ENCODE peak calls at places on chromosome 3, in seven cellular contexts. One of them, this sample, is unnamed.

GRCh38 chr3:52433328-52434060 is 11.4 kb downstream of the SEMA3G start:
- DNase-seq in psoas muscle: no peak
- DNase-seq in stomach: no peak
- DNase-seq in WTC11: no peak
- DNase-seq in heart left ventricle: peak; percentile 7
- DNase-seq in choroid plexus epithelial cell: no peak
- DNase-seq in PC-3: no peak
- DNase-seq in this sample: no peak

GRCh38 chr3:39141211-39141995 is 12.0 kb downstream of the CSRNP1 start:
- DNase-seq in psoas muscle: peak; percentile 66
- DNase-seq in stomach: peak; percentile 91
- DNase-seq in WTC11: no peak
- DNase-seq in heart left ventricle: no peak
- DNase-seq in choroid plexus epithelial cell: peak; percentile 60
- DNase-seq in PC-3: peak; percentile 93
- DNase-seq in this sample: no peak

GRCh38 chr3:28745904-28746617 is 397.4 kb upstream of the AZI2 start:
- DNase-seq in psoas muscle: no peak
- DNase-seq in stomach: no peak
- DNase-seq in WTC11: no peak
- DNase-seq in heart left ventricle: peak; percentile 26
- DNase-seq in choroid plexus epithelial cell: no peak
- DNase-seq in PC-3: no peak
- DNase-seq in this sample: no peak

GRCh38 chr3:69326821-69327433 is 59.0 kb downstream of the FRMD4B start:
- DNase-seq in psoas muscle: no peak
- DNase-seq in stomach: no peak
- DNase-seq in WTC11: no peak
- DNase-seq in heart left ventricle: peak; percentile 27
- DNase-seq in choroid plexus epithelial cell: peak; percentile 31
- DNase-seq in PC-3: no peak
- DNase-seq in this sample: peak; percentile 89

GRCh38 chr3:36166477-36166876 is 213.8 kb upstream of the STAC start:
- DNase-seq in psoas muscle: no peak
- DNase-seq in stomach: no peak
- DNase-seq in WTC11: no peak
- DNase-seq in heart left ventricle: no peak
- DNase-seq in choroid plexus epithelial cell: peak; percentile 21
- DNase-seq in PC-3: peak; percentile 97
- DNase-seq in this sample: no peak

GRCh38 chr3:50503504-50503903 is at the start of gene CACNA2D2:
- DNase-seq in psoas muscle: peak; percentile 84
- DNase-seq in stomach: peak; percentile 82
- DNase-seq in WTC11: peak; percentile 79
- DNase-seq in heart left ventricle: peak; percentile 60
- DNase-seq in choroid plexus epithelial cell: peak; percentile 11
- DNase-seq in PC-3: peak; percentile 54
- DNase-seq in this sample: peak; percentile 17

GRCh38 chr3:8980756-8981257 is 17.5 kb upstream of the RAD18 start:
- DNase-seq in psoas muscle: no peak
- DNase-seq in stomach: no peak
- DNase-seq in WTC11: no peak
- DNase-seq in heart left ventricle: no peak
- DNase-seq in choroid plexus epithelial cell: no peak
- DNase-seq in PC-3: no peak
- DNase-seq in this sample: no peak

GRCh38 chr3:40505599-40506462 is at the start of gene ZNF620:
- DNase-seq in psoas muscle: peak; percentile 86
- DNase-seq in stomach: peak; percentile 86
- DNase-seq in WTC11: peak; percentile 88
- DNase-seq in heart left ventricle: peak; percentile 82
- DNase-seq in choroid plexus epithelial cell: peak; percentile 53
- DNase-seq in PC-3: peak; percentile 69
- DNase-seq in this sample: peak; percentile 66

GRCh38 chr3:60384352-60384751 is 866.9 kb downstream of the FHIT start:
- DNase-seq in psoas muscle: no peak
- DNase-seq in stomach: no peak
- DNase-seq in WTC11: no peak
- DNase-seq in heart left ventricle: no peak
- DNase-seq in choroid plexus epithelial cell: peak; percentile 16
- DNase-seq in PC-3: peak; percentile 4
- DNase-seq in this sample: no peak

GRCh38 chr3:46876313-46877300 is 914 bp upstream of the PTH1R start:
- DNase-seq in psoas muscle: no peak
- DNase-seq in stomach: no peak
- DNase-seq in WTC11: no peak
- DNase-seq in heart left ventricle: no peak
- DNase-seq in choroid plexus epithelial cell: no peak
- DNase-seq in PC-3: no peak
- DNase-seq in this sample: no peak

GRCh38 chr3:136074546-136074945 is 109.0 kb downstream of the PPP2R3A start:
- DNase-seq in psoas muscle: no peak
- DNase-seq in stomach: no peak
- DNase-seq in WTC11: no peak
- DNase-seq in heart left ventricle: no peak
- DNase-seq in choroid plexus epithelial cell: no peak
- DNase-seq in PC-3: peak; percentile 8
- DNase-seq in this sample: no peak

GRCh38 chr3:138933981-138934691 is 12.8 kb downstream of the FOXL2 start:
- DNase-seq in psoas muscle: no peak
- DNase-seq in stomach: no peak
- DNase-seq in WTC11: peak; percentile 3
- DNase-seq in heart left ventricle: no peak
- DNase-seq in choroid plexus epithelial cell: no peak
- DNase-seq in PC-3: no peak
- DNase-seq in this sample: no peak

GRCh38 chr3:43503067-43503728 is 118.6 kb downstream of the ANO10 start:
- DNase-seq in psoas muscle: no peak
- DNase-seq in stomach: no peak
- DNase-seq in WTC11: no peak
- DNase-seq in heart left ventricle: no peak
- DNase-seq in choroid plexus epithelial cell: peak; percentile 71
- DNase-seq in PC-3: peak; percentile 77
- DNase-seq in this sample: peak; percentile 5

GRCh38 chr3:149353581-149354184 is 20.2 kb upstream of the TM4SF18 start:
- DNase-seq in psoas muscle: no peak
- DNase-seq in stomach: no peak
- DNase-seq in WTC11: no peak
- DNase-seq in heart left ventricle: no peak
- DNase-seq in choroid plexus epithelial cell: no peak
- DNase-seq in PC-3: no peak
- DNase-seq in this sample: no peak

GRCh38 chr3:28349397-28350000 is 875 bp upstream of the AZI2 start:
- DNase-seq in psoas muscle: no peak
- DNase-seq in stomach: no peak
- DNase-seq in WTC11: no peak
- DNase-seq in heart left ventricle: no peak
- DNase-seq in choroid plexus epithelial cell: peak; percentile 26
- DNase-seq in PC-3: peak; percentile 55
- DNase-seq in this sample: no peak

GRCh38 chr3:8884630-8885290 is 78.5 kb downstream of the RAD18 start:
- DNase-seq in psoas muscle: no peak
- DNase-seq in stomach: no peak
- DNase-seq in WTC11: no peak
- DNase-seq in heart left ventricle: no peak
- DNase-seq in choroid plexus epithelial cell: peak; percentile 18
- DNase-seq in PC-3: no peak
- DNase-seq in this sample: no peak

GRCh38 chr3:193772389-193772788 is 179.4 kb downstream of the OPA1 start:
- DNase-seq in psoas muscle: no peak
- DNase-seq in stomach: no peak
- DNase-seq in WTC11: no peak
- DNase-seq in heart left ventricle: no peak
- DNase-seq in choroid plexus epithelial cell: no peak
- DNase-seq in PC-3: no peak
- DNase-seq in this sample: no peak

GRCh38 chr3:160695906-160696305 is 18.9 kb downstream of the ARL14 start:
- DNase-seq in psoas muscle: no peak
- DNase-seq in stomach: no peak
- DNase-seq in WTC11: no peak
- DNase-seq in heart left ventricle: no peak
- DNase-seq in choroid plexus epithelial cell: no peak
- DNase-seq in PC-3: no peak
- DNase-seq in this sample: no peak

GRCh38 chr3:170130532-170130931 is 51.0 kb downstream of the PHC3 start:
- DNase-seq in psoas muscle: no peak
- DNase-seq in stomach: no peak
- DNase-seq in WTC11: no peak
- DNase-seq in heart left ventricle: no peak
- DNase-seq in choroid plexus epithelial cell: no peak
- DNase-seq in PC-3: no peak
- DNase-seq in this sample: no peak

DNA sequence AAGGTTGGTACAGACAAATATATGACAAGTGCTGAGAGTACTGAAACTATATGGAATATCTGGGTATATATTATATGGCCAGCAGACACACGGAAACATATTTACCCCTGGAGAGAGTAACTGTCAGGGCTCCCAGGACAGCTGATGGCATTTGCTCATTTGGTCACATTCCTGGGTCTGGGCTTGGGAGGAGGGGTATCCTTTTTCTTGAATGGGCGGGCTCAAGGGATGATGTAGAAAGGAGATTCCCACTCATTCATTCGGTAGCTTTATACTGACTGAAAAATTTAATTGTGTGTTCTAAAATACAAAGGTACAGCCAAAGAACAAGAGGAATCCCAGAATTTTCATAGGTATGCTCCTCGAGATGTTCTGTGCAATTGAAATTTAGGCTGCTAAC is 131.0 kb downstream of the KCNAB1 start:
- DNase-seq in psoas muscle: no peak
- DNase-seq in stomach: no peak
- DNase-seq in WTC11: no peak
- DNase-seq in heart left ventricle: no peak
- DNase-seq in choroid plexus epithelial cell: no peak
- DNase-seq in PC-3: no peak
- DNase-seq in this sample: no peak
- TF ChIP-seq CTCF in psoas muscle: no peak
- TF ChIP-seq CTCF in stomach: no peak
- TF ChIP-seq CTCF in WTC11: no peak
- TF ChIP-seq CTCF in heart left ventricle: no peak
- TF ChIP-seq CTCF in choroid plexus epithelial cell: no peak
- TF ChIP-seq CTCF in PC-3: no peak
- TF ChIP-seq CTCF in this sample: no peak

GRCh38 chr3:133374706-133375105 is 25.1 kb upstream of the BFSP2 start:
- DNase-seq in psoas muscle: no peak
- DNase-seq in stomach: no peak
- DNase-seq in WTC11: no peak
- DNase-seq in heart left ventricle: no peak
- DNase-seq in choroid plexus epithelial cell: peak; percentile 5
- DNase-seq in PC-3: no peak
- DNase-seq in this sample: no peak

GRCh38 chr3:133377396-133377795 is 22.5 kb upstream of the BFSP2 start:
- DNase-seq in psoas muscle: no peak
- DNase-seq in stomach: no peak
- DNase-seq in WTC11: no peak
- DNase-seq in heart left ventricle: no peak
- DNase-seq in choroid plexus epithelial cell: peak; percentile 82
- DNase-seq in PC-3: peak; percentile 50
- DNase-seq in this sample: peak; percentile 47

GRCh38 chr3:133379926-133380325 is 19.9 kb upstream of the BFSP2 start:
- DNase-seq in psoas muscle: no peak
- DNase-seq in stomach: no peak
- DNase-seq in WTC11: no peak
- DNase-seq in heart left ventricle: no peak
- DNase-seq in choroid plexus epithelial cell: no peak
- DNase-seq in PC-3: no peak
- DNase-seq in this sample: no peak

GRCh38 chr3:133380481-133381225 is 19.2 kb upstream of the BFSP2 start:
- DNase-seq in psoas muscle: no peak
- DNase-seq in stomach: no peak
- DNase-seq in WTC11: no peak
- DNase-seq in heart left ventricle: no peak
- DNase-seq in choroid plexus epithelial cell: no peak
- DNase-seq in PC-3: no peak
- DNase-seq in this sample: no peak

DNA sequence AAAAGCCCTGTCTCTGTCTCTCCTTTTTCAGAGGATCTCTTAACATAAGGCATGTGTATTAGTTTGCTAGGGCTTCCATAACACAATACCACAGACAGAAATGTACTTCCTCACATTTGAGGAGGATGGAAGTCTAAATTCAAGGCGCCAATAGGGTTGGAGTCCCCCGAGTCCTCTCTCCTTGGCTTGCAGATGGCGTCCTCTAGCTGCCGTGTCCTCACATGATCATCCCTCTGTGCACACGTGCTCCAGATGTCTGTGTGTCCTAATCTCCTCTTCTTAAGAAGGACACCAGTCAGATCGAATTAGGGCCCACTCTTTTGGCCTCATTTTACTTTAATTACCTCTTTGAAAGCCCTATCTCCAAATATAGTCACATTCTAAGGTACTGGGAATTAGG is 23.1 kb upstream of the BFSP2 start:
- DNase-seq in psoas muscle: no peak
- DNase-seq in stomach: no peak
- DNase-seq in WTC11: peak; percentile 23
- DNase-seq in heart left ventricle: no peak
- DNase-seq in choroid plexus epithelial cell: no peak
- DNase-seq in PC-3: no peak
- DNase-seq in this sample: peak; percentile 14
- TF ChIP-seq CTCF in psoas muscle: no peak
- TF ChIP-seq CTCF in stomach: no peak
- TF ChIP-seq CTCF in WTC11: no peak
- TF ChIP-seq CTCF in heart left ventricle: no peak
- TF ChIP-seq CTCF in choroid plexus epithelial cell: no peak
- TF ChIP-seq CTCF in PC-3: no peak
- TF ChIP-seq CTCF in this sample: peak; percentile 22

DNA sequence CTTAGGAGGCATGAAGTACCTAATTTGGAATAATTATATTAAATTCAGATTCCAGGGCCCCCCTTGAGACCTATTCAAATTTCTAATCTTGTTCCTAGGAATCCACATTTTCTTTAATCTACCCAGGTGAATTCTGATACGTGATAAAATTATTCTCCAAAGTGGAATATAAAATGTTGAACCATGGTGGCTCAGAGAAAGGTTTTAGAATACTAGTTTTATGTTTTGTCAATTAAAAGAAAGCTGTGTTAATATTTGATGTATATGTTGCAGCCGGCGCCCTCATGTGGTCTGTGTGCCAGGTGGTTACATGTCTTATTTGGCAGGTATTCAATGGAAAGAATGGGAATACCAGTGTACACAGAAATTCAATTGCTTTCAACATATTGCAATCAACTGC is 321.8 kb downstream of the FEZF2 start:
- DNase-seq in psoas muscle: no peak
- DNase-seq in stomach: peak; percentile 58
- DNase-seq in WTC11: peak; percentile 39
- DNase-seq in heart left ventricle: no peak
- DNase-seq in choroid plexus epithelial cell: peak; percentile 60
- DNase-seq in PC-3: no peak
- DNase-seq in this sample: no peak
- TF ChIP-seq CTCF in psoas muscle: no peak
- TF ChIP-seq CTCF in stomach: no peak
- TF ChIP-seq CTCF in WTC11: no peak
- TF ChIP-seq CTCF in heart left ventricle: no peak
- TF ChIP-seq CTCF in choroid plexus epithelial cell: peak; percentile 63
- TF ChIP-seq CTCF in PC-3: peak; percentile 28
- TF ChIP-seq CTCF in this sample: no peak

DNA sequence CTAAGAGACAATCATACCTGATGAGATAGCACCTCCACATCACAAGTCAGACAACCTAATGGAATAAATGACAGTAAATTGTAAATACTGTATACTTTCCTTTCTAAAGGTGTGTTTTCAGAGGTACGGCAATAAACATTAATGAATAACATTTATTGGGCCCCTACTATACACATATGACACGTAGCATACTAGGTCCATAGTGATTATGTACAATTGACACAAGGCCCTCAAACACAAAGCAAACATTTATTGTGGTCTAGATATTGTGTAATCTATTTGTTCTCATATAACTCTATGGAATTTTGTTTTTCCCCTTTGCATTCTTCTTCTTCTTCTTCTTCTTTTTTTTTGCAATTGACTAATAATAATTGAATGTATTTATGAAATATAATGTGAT is 429.8 kb downstream of the FOXP1 start:
- DNase-seq in psoas muscle: no peak
- DNase-seq in stomach: no peak
- DNase-seq in WTC11: no peak
- DNase-seq in heart left ventricle: no peak
- DNase-seq in choroid plexus epithelial cell: no peak
- DNase-seq in PC-3: peak; percentile 55
- DNase-seq in this sample: no peak
- TF ChIP-seq CTCF in psoas muscle: no peak
- TF ChIP-seq CTCF in stomach: no peak
- TF ChIP-seq CTCF in WTC11: no peak
- TF ChIP-seq CTCF in heart left ventricle: no peak
- TF ChIP-seq CTCF in choroid plexus epithelial cell: no peak
- TF ChIP-seq CTCF in PC-3: no peak
- TF ChIP-seq CTCF in this sample: no peak

This sample was measured in GM12865.